ENCODE peak calls at places on chromosomes 3 and 15, in six cellular contexts. G is CD8-positive, alpha-beta memory T cell; V is heart left ventricle; X is CD8-positive, alpha-beta T cell; N is cardiac muscle cell; A is GM23338. Z is an unnamed sample.
A peak's percentile ranks its signal among the peaks of the same experiment; 100 is the strongest.

GRCh38 chr3:177820683-177821316 is 623.5 kb upstream of the TBL1XR1 start:
- DNase-seq in N (no peak), G (no peak), V (no peak), X (no peak), A (no peak), Z (no peak)

GRCh38 chr3:113499081-113499480 is 15.9 kb downstream of the SPICE1 start:
- DNase-seq in G (no peak), X (no peak), N (no peak), V (no peak), A (no peak), Z (no peak)

GRCh38 chr3:29324180-29324651 is 43.3 kb downstream of the RBMS3 start:
- DNase-seq in X (no peak), G (no peak), V (peak; percentile 57), N (no peak), A (no peak), Z (peak; percentile 69)

GRCh38 chr15:70480196-70480856 is 283.0 kb downstream of the UACA start:
- DNase-seq in A (no peak), V (no peak), X (peak; percentile 17), N (no peak), G (peak; percentile 56), Z (no peak)

GRCh38 chr15:91879148-91879547 is 25.6 kb downstream of the SLCO3A1 start:
- DNase-seq in A (no peak), X (no peak), N (no peak), V (no peak), G (no peak), Z (no peak)

GRCh38 chr15:77966540-77967290 is 110.8 kb downstream of the TBC1D2B start:
- DNase-seq in G (peak; percentile 41), N (peak; percentile 42), X (no peak), A (peak; percentile 70), V (no peak), Z (no peak)

GRCh38 chr15:88745696-88746095 is 57.5 kb upstream of the ACAN start:
- DNase-seq in V (no peak), N (no peak), X (no peak), A (no peak), G (no peak), Z (no peak)

GRCh38 chr3:194107126-194107525 is 28.8 kb upstream of the HES1 start:
- DNase-seq in V (no peak), X (no peak), G (no peak), N (no peak), A (no peak), Z (no peak)

GRCh38 chr15:84979651-84980050 is 2.0 kb upstream of the PDE8A start:
- DNase-seq in G (no peak), V (peak; percentile 43), A (peak; percentile 74), N (peak; percentile 65), X (no peak), Z (no peak)

GRCh38 chr3:144039661-144040060 is 68.0 kb downstream of the DIPK2A start:
- DNase-seq in X (no peak), A (no peak), G (no peak), N (no peak), V (no peak), Z (no peak)

GRCh38 chr15:89381330-89381729 is 46.7 kb upstream of the POLG start:
- DNase-seq in G (no peak), A (no peak), N (no peak), V (no peak), X (no peak), Z (no peak)

DNA sequence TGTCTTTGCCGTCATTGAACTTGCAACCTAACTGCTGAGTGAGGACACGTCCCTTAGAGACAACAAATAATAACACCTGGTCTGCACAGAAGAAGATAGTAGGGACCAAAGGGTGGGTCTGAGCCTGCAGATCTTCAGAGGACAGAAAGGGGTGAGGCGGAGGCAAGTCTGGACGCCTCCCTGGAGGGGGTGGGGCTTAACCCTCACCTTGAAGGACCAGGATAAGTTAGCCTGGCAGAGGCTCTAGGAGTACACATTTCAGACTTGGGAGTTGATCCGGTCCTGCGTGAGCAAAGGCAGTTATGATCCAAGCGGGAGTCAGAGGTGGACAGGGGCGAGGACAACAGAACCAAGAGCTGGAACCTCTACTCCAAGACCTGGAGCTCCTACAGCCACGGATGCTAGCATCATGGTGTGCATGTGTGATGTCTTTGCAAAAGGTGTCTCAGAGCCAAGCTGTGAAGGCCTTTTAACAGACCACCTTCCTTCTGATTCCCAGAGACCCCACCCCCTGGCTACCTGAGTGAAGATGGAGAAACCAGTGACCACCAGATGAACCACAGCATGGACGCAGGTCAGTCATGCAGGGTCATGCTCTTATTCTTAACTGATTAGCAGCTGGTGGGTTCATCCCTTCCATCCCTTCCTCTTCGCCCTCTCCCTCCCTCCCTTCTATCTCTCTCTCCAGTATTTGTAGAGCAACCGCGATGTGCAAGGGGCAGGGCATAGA is 88.0 kb downstream of the AAGAB start:
- DNase-seq in N (no peak), A (no peak), V (no peak), G (no peak), X (no peak), Z (peak; percentile 49)
- H3K4me1 ChIP-seq in N (peaks cover 33% of the 10 kb centered on the region), A (peaks cover 28% of the 10 kb centered on the region), V (peaks cover 62% of the 10 kb centered on the region), G (peaks cover 5% of the 10 kb centered on the region), X (no peaks in the 10 kb centered on the region), Z (peaks cover 90% of the 10 kb centered on the region)

GRCh38 chr3:130709671-130710070 is 37.0 kb downstream of the PIK3R4 start:
- DNase-seq in A (no peak), N (no peak), V (no peak), X (no peak), G (no peak), Z (no peak)

GRCh38 chr3:130707914-130708601 is 38.6 kb downstream of the PIK3R4 start:
- DNase-seq in A (no peak), X (no peak), N (no peak), G (no peak), V (no peak), Z (no peak)

GRCh38 chr3:130702985-130703384 is 43.6 kb downstream of the PIK3R4 start:
- DNase-seq in V (no peak), X (no peak), G (no peak), A (no peak), N (peak; percentile 46), Z (no peak)

GRCh38 chr3:130700541-130700940 is 46.1 kb downstream of the PIK3R4 start:
- DNase-seq in V (no peak), X (no peak), G (no peak), N (no peak), A (no peak), Z (peak; percentile 18)

GRCh38 chr3:130705501-130705900 is 41.1 kb downstream of the PIK3R4 start:
- DNase-seq in N (no peak), X (no peak), G (no peak), A (no peak), V (no peak), Z (no peak)
- H3K4me1 ChIP-seq in N (peaks cover 6% of the 10 kb centered on the region), X (no peaks in the 10 kb centered on the region), G (no peaks in the 10 kb centered on the region), A (no peaks in the 10 kb centered on the region), V (no peaks in the 10 kb centered on the region), Z (peaks cover 4% of the 10 kb centered on the region)

GRCh38 chr15:66746231-66746605 is 44.2 kb downstream of the SMAD6 start:
- DNase-seq in A (no peak), N (no peak), G (no peak), V (no peak), X (no peak), Z (no peak)

GRCh38 chr15:66747223-66747622 is 45.2 kb downstream of the SMAD6 start:
- DNase-seq in V (no peak), X (no peak), G (no peak), N (no peak), A (no peak), Z (no peak)

GRCh38 chr15:66747866-66748265 is 45.8 kb downstream of the SMAD6 start:
- DNase-seq in V (no peak), X (no peak), G (no peak), N (no peak), A (no peak), Z (no peak)

GRCh38 chr15:66749841-66750575 is 48.0 kb downstream of the SMAD6 start:
- DNase-seq in G (no peak), V (no peak), N (no peak), A (peak; percentile 27), X (no peak), Z (no peak)

GRCh38 chr15:66748320-66748779 is 46.3 kb downstream of the SMAD6 start:
- DNase-seq in V (no peak), X (no peak), A (peak; percentile 67), G (no peak), N (no peak), Z (no peak)
- H3K4me1 ChIP-seq in V (peaks cover 100% of the 10 kb centered on the region), X (peaks cover 16% of the 10 kb centered on the region), A (peaks cover 70% of the 10 kb centered on the region), G (no peaks in the 10 kb centered on the region), N (peaks cover 46% of the 10 kb centered on the region), Z (peaks cover 8% of the 10 kb centered on the region)

GRCh38 chr3:197465197-197465995 is 90.4 kb downstream of the BDH1 start:
- DNase-seq in N (no peak), X (no peak), A (no peak), G (no peak), V (no peak), Z (no peak)

GRCh38 chr3:197466586-197467399 is 89.0 kb downstream of the BDH1 start:
- DNase-seq in A (no peak), X (no peak), V (no peak), G (no peak), N (no peak), Z (no peak)

GRCh38 chr3:197464794-197465193 is 91.0 kb downstream of the BDH1 start:
- DNase-seq in N (no peak), V (no peak), X (no peak), G (no peak), A (no peak), Z (no peak)

GRCh38 chr3:197468167-197468566 is 87.6 kb downstream of the BDH1 start:
- DNase-seq in A (no peak), V (no peak), X (no peak), N (no peak), G (no peak), Z (no peak)

GRCh38 chr3:197465996-197466549 is 89.7 kb downstream of the BDH1 start:
- DNase-seq in X (no peak), A (no peak), N (no peak), V (no peak), G (no peak), Z (no peak)
- H3K4me1 ChIP-seq in X (no peaks in the 10 kb centered on the region), A (peaks cover 23% of the 10 kb centered on the region), N (peaks cover 16% of the 10 kb centered on the region), V (peaks cover 3% of the 10 kb centered on the region), G (no peaks in the 10 kb centered on the region), Z (no peaks in the 10 kb centered on the region)

DNA sequence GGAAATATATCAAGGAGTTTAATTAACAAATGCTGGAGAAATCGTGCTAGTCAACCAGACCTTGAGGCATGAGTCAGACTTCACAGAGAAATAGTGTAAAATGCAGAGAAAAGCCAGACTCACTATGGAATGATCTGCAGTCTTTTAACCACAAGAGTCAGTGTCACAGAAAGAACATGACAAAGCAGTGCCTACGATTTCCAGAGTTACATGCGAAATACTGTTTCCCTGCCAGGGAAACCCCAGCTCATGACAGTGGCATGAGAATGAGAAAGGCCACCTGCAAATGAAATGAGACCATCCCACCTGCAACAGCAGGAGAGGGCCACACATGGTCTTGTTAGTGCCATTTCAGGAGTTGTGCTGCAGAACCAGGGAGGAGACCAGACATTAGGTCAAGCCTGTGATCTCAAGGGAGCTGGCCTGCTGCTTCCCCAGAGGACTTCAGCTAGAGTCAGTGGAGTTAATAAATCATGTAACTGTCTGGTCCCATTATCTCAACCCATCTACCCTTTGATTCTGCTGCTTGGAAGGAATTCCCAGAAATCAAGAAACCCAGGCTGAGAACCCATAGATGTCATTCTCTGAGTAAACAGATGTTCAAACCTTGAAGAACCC is 78.9 kb downstream of the ERC2 start:
- DNase-seq in A (no peak), X (no peak), N (no peak), G (no peak), V (no peak), Z (no peak)
- H3K4me1 ChIP-seq in A (no peaks in the 10 kb centered on the region), X (no peaks in the 10 kb centered on the region), N (peaks cover 7% of the 10 kb centered on the region), G (no peaks in the 10 kb centered on the region), V (no peaks in the 10 kb centered on the region), Z (no peaks in the 10 kb centered on the region)

Z was measured in gastrocnemius medialis.